ENCODE peak calls at places on chromosome 16, in eight cellular contexts. One of them, this sample, is unnamed.

GRCh38 chr16:1311212-1311737 is 1.8 kb downstream of the UBE2I start:
- DNase-seq in stimulated activated CD4-positive, alpha-beta T cell treated with anti-CD3 and anti-CD28 coated beads, Interleukin-2, amount 100 ng/mL, for 24 hours: no peak
- DNase-seq in foreskin fibroblast: no peak
- DNase-seq in activated naive CD8-positive, alpha-beta T cell treated with anti-CD3 and anti-CD28 coated beads, Interleukin-2, amount 50 U/mL, for 24 hours: no peak
- DNase-seq in T follicular helper cell: no peak
- DNase-seq in GM10248: no peak
- DNase-seq in activated naive CD4-positive, alpha-beta T cell: no peak
- DNase-seq in fibroblast of mammary gland: no peak
- DNase-seq in this sample: no peak

GRCh38 chr16:68644303-68644702 is 807 bp upstream of the CDH3 start:
- DNase-seq in stimulated activated CD4-positive, alpha-beta T cell treated with anti-CD3 and anti-CD28 coated beads, Interleukin-2, amount 100 ng/mL, for 24 hours: no peak
- DNase-seq in foreskin fibroblast: no peak
- DNase-seq in activated naive CD8-positive, alpha-beta T cell treated with anti-CD3 and anti-CD28 coated beads, Interleukin-2, amount 50 U/mL, for 24 hours: no peak
- DNase-seq in T follicular helper cell: no peak
- DNase-seq in GM10248: no peak
- DNase-seq in activated naive CD4-positive, alpha-beta T cell: no peak
- DNase-seq in fibroblast of mammary gland: no peak
- DNase-seq in this sample: no peak

GRCh38 chr16:1509307-1510221 is 16.4 kb downstream of the TELO2 start:
- DNase-seq in stimulated activated CD4-positive, alpha-beta T cell treated with anti-CD3 and anti-CD28 coated beads, Interleukin-2, amount 100 ng/mL, for 24 hours: no peak
- DNase-seq in foreskin fibroblast: no peak
- DNase-seq in activated naive CD8-positive, alpha-beta T cell treated with anti-CD3 and anti-CD28 coated beads, Interleukin-2, amount 50 U/mL, for 24 hours: no peak
- DNase-seq in T follicular helper cell: no peak
- DNase-seq in GM10248: no peak
- DNase-seq in activated naive CD4-positive, alpha-beta T cell: no peak
- DNase-seq in fibroblast of mammary gland: no peak
- DNase-seq in this sample: no peak

GRCh38 chr16:68275611-68276191 is 11.4 kb downstream of the SLC7A6 start:
- DNase-seq in stimulated activated CD4-positive, alpha-beta T cell treated with anti-CD3 and anti-CD28 coated beads, Interleukin-2, amount 100 ng/mL, for 24 hours: no peak
- DNase-seq in foreskin fibroblast: no peak
- DNase-seq in activated naive CD8-positive, alpha-beta T cell treated with anti-CD3 and anti-CD28 coated beads, Interleukin-2, amount 50 U/mL, for 24 hours: no peak
- DNase-seq in T follicular helper cell: peak
- DNase-seq in GM10248: peak
- DNase-seq in activated naive CD4-positive, alpha-beta T cell: peak
- DNase-seq in fibroblast of mammary gland: no peak
- DNase-seq in this sample: no peak

GRCh38 chr16:57617604-57618111 is 10.8 kb upstream of the ADGRG1 start:
- DNase-seq in stimulated activated CD4-positive, alpha-beta T cell treated with anti-CD3 and anti-CD28 coated beads, Interleukin-2, amount 100 ng/mL, for 24 hours: no peak
- DNase-seq in foreskin fibroblast: no peak
- DNase-seq in activated naive CD8-positive, alpha-beta T cell treated with anti-CD3 and anti-CD28 coated beads, Interleukin-2, amount 50 U/mL, for 24 hours: no peak
- DNase-seq in T follicular helper cell: no peak
- DNase-seq in GM10248: no peak
- DNase-seq in activated naive CD4-positive, alpha-beta T cell: no peak
- DNase-seq in fibroblast of mammary gland: no peak
- DNase-seq in this sample: no peak

GRCh38 chr16:83344014-83344413 is 463.8 kb upstream of the HSBP1 start:
- DNase-seq in stimulated activated CD4-positive, alpha-beta T cell treated with anti-CD3 and anti-CD28 coated beads, Interleukin-2, amount 100 ng/mL, for 24 hours: no peak
- DNase-seq in foreskin fibroblast: peak
- DNase-seq in activated naive CD8-positive, alpha-beta T cell treated with anti-CD3 and anti-CD28 coated beads, Interleukin-2, amount 50 U/mL, for 24 hours: no peak
- DNase-seq in T follicular helper cell: no peak
- DNase-seq in GM10248: no peak
- DNase-seq in activated naive CD4-positive, alpha-beta T cell: no peak
- DNase-seq in fibroblast of mammary gland: peak
- DNase-seq in this sample: no peak

GRCh38 chr16:3774156-3774767 is 56.9 kb upstream of the TRAP1 start:
- DNase-seq in stimulated activated CD4-positive, alpha-beta T cell treated with anti-CD3 and anti-CD28 coated beads, Interleukin-2, amount 100 ng/mL, for 24 hours: no peak
- DNase-seq in foreskin fibroblast: peak
- DNase-seq in activated naive CD8-positive, alpha-beta T cell treated with anti-CD3 and anti-CD28 coated beads, Interleukin-2, amount 50 U/mL, for 24 hours: no peak
- DNase-seq in T follicular helper cell: no peak
- DNase-seq in GM10248: no peak
- DNase-seq in activated naive CD4-positive, alpha-beta T cell: no peak
- DNase-seq in fibroblast of mammary gland: peak
- DNase-seq in this sample: peak

GRCh38 chr16:31138621-31139578 is 3.4 kb upstream of the PRSS8 start:
- DNase-seq in stimulated activated CD4-positive, alpha-beta T cell treated with anti-CD3 and anti-CD28 coated beads, Interleukin-2, amount 100 ng/mL, for 24 hours: no peak
- DNase-seq in foreskin fibroblast: peak
- DNase-seq in activated naive CD8-positive, alpha-beta T cell treated with anti-CD3 and anti-CD28 coated beads, Interleukin-2, amount 50 U/mL, for 24 hours: no peak
- DNase-seq in T follicular helper cell: no peak
- DNase-seq in GM10248: no peak
- DNase-seq in activated naive CD4-positive, alpha-beta T cell: no peak
- DNase-seq in fibroblast of mammary gland: peak
- DNase-seq in this sample: peak

GRCh38 chr16:49495151-49495566 is 121.6 kb downstream of the C16orf78 start:
- DNase-seq in stimulated activated CD4-positive, alpha-beta T cell treated with anti-CD3 and anti-CD28 coated beads, Interleukin-2, amount 100 ng/mL, for 24 hours: no peak
- DNase-seq in foreskin fibroblast: no peak
- DNase-seq in activated naive CD8-positive, alpha-beta T cell treated with anti-CD3 and anti-CD28 coated beads, Interleukin-2, amount 50 U/mL, for 24 hours: no peak
- DNase-seq in T follicular helper cell: no peak
- DNase-seq in GM10248: no peak
- DNase-seq in activated naive CD4-positive, alpha-beta T cell: no peak
- DNase-seq in fibroblast of mammary gland: no peak
- DNase-seq in this sample: no peak

GRCh38 chr16:11105038-11105903 is 150.7 kb downstream of the SOCS1 start:
- DNase-seq in stimulated activated CD4-positive, alpha-beta T cell treated with anti-CD3 and anti-CD28 coated beads, Interleukin-2, amount 100 ng/mL, for 24 hours: peak
- DNase-seq in foreskin fibroblast: peak
- DNase-seq in activated naive CD8-positive, alpha-beta T cell treated with anti-CD3 and anti-CD28 coated beads, Interleukin-2, amount 50 U/mL, for 24 hours: no peak
- DNase-seq in T follicular helper cell: no peak
- DNase-seq in GM10248: peak
- DNase-seq in activated naive CD4-positive, alpha-beta T cell: no peak
- DNase-seq in fibroblast of mammary gland: peak
- DNase-seq in this sample: peak

GRCh38 chr16:85627835-85628556 is 14.9 kb downstream of the GSE1 start:
- DNase-seq in stimulated activated CD4-positive, alpha-beta T cell treated with anti-CD3 and anti-CD28 coated beads, Interleukin-2, amount 100 ng/mL, for 24 hours: no peak
- DNase-seq in foreskin fibroblast: no peak
- DNase-seq in activated naive CD8-positive, alpha-beta T cell treated with anti-CD3 and anti-CD28 coated beads, Interleukin-2, amount 50 U/mL, for 24 hours: no peak
- DNase-seq in T follicular helper cell: no peak
- DNase-seq in GM10248: no peak
- DNase-seq in activated naive CD4-positive, alpha-beta T cell: no peak
- DNase-seq in fibroblast of mammary gland: no peak
- DNase-seq in this sample: no peak

GRCh38 chr16:81680444-81681263 is 98.4 kb upstream of the PLCG2 start:
- DNase-seq in stimulated activated CD4-positive, alpha-beta T cell treated with anti-CD3 and anti-CD28 coated beads, Interleukin-2, amount 100 ng/mL, for 24 hours: no peak
- DNase-seq in foreskin fibroblast: no peak
- DNase-seq in activated naive CD8-positive, alpha-beta T cell treated with anti-CD3 and anti-CD28 coated beads, Interleukin-2, amount 50 U/mL, for 24 hours: no peak
- DNase-seq in T follicular helper cell: no peak
- DNase-seq in GM10248: no peak
- DNase-seq in activated naive CD4-positive, alpha-beta T cell: no peak
- DNase-seq in fibroblast of mammary gland: no peak
- DNase-seq in this sample: no peak

GRCh38 chr16:85425061-85425662 is 188.0 kb upstream of the GSE1 start:
- DNase-seq in stimulated activated CD4-positive, alpha-beta T cell treated with anti-CD3 and anti-CD28 coated beads, Interleukin-2, amount 100 ng/mL, for 24 hours: no peak
- DNase-seq in foreskin fibroblast: no peak
- DNase-seq in activated naive CD8-positive, alpha-beta T cell treated with anti-CD3 and anti-CD28 coated beads, Interleukin-2, amount 50 U/mL, for 24 hours: peak
- DNase-seq in T follicular helper cell: no peak
- DNase-seq in GM10248: no peak
- DNase-seq in activated naive CD4-positive, alpha-beta T cell: no peak
- DNase-seq in fibroblast of mammary gland: no peak
- DNase-seq in this sample: no peak

GRCh38 chr16:63289834-63290460 is 1253.7 kb upstream of the CDH8 start:
- DNase-seq in stimulated activated CD4-positive, alpha-beta T cell treated with anti-CD3 and anti-CD28 coated beads, Interleukin-2, amount 100 ng/mL, for 24 hours: peak
- DNase-seq in foreskin fibroblast: no peak
- DNase-seq in activated naive CD8-positive, alpha-beta T cell treated with anti-CD3 and anti-CD28 coated beads, Interleukin-2, amount 50 U/mL, for 24 hours: peak
- DNase-seq in T follicular helper cell: no peak
- DNase-seq in GM10248: peak
- DNase-seq in activated naive CD4-positive, alpha-beta T cell: no peak
- DNase-seq in fibroblast of mammary gland: peak
- DNase-seq in this sample: no peak

GRCh38 chr16:46970089-46970488 is 3.4 kb downstream of the DNAJA2 start:
- DNase-seq in stimulated activated CD4-positive, alpha-beta T cell treated with anti-CD3 and anti-CD28 coated beads, Interleukin-2, amount 100 ng/mL, for 24 hours: no peak
- DNase-seq in foreskin fibroblast: no peak
- DNase-seq in activated naive CD8-positive, alpha-beta T cell treated with anti-CD3 and anti-CD28 coated beads, Interleukin-2, amount 50 U/mL, for 24 hours: no peak
- DNase-seq in T follicular helper cell: no peak
- DNase-seq in GM10248: no peak
- DNase-seq in activated naive CD4-positive, alpha-beta T cell: no peak
- DNase-seq in fibroblast of mammary gland: peak
- DNase-seq in this sample: no peak

GRCh38 chr16:22948058-22948602 is 134.2 kb downstream of the HS3ST2 start:
- DNase-seq in stimulated activated CD4-positive, alpha-beta T cell treated with anti-CD3 and anti-CD28 coated beads, Interleukin-2, amount 100 ng/mL, for 24 hours: peak
- DNase-seq in foreskin fibroblast: no peak
- DNase-seq in activated naive CD8-positive, alpha-beta T cell treated with anti-CD3 and anti-CD28 coated beads, Interleukin-2, amount 50 U/mL, for 24 hours: no peak
- DNase-seq in T follicular helper cell: no peak
- DNase-seq in GM10248: peak
- DNase-seq in activated naive CD4-positive, alpha-beta T cell: no peak
- DNase-seq in fibroblast of mammary gland: no peak
- DNase-seq in this sample: peak

GRCh38 chr16:72308396-72308795 is 136.4 kb upstream of the PMFBP1 start:
- DNase-seq in stimulated activated CD4-positive, alpha-beta T cell treated with anti-CD3 and anti-CD28 coated beads, Interleukin-2, amount 100 ng/mL, for 24 hours: no peak
- DNase-seq in foreskin fibroblast: no peak
- DNase-seq in activated naive CD8-positive, alpha-beta T cell treated with anti-CD3 and anti-CD28 coated beads, Interleukin-2, amount 50 U/mL, for 24 hours: no peak
- DNase-seq in T follicular helper cell: no peak
- DNase-seq in GM10248: no peak
- DNase-seq in activated naive CD4-positive, alpha-beta T cell: no peak
- DNase-seq in fibroblast of mammary gland: no peak
- DNase-seq in this sample: no peak

GRCh38 chr16:75282811-75283281 is 31.4 kb upstream of the BCAR1 start:
- DNase-seq in stimulated activated CD4-positive, alpha-beta T cell treated with anti-CD3 and anti-CD28 coated beads, Interleukin-2, amount 100 ng/mL, for 24 hours: no peak
- DNase-seq in foreskin fibroblast: no peak
- DNase-seq in activated naive CD8-positive, alpha-beta T cell treated with anti-CD3 and anti-CD28 coated beads, Interleukin-2, amount 50 U/mL, for 24 hours: no peak
- DNase-seq in T follicular helper cell: no peak
- DNase-seq in GM10248: no peak
- DNase-seq in activated naive CD4-positive, alpha-beta T cell: no peak
- DNase-seq in fibroblast of mammary gland: peak
- DNase-seq in this sample: no peak

GRCh38 chr16:73735018-73735417 is 561.6 kb upstream of the PSMD7 start:
- DNase-seq in stimulated activated CD4-positive, alpha-beta T cell treated with anti-CD3 and anti-CD28 coated beads, Interleukin-2, amount 100 ng/mL, for 24 hours: no peak
- DNase-seq in foreskin fibroblast: peak
- DNase-seq in activated naive CD8-positive, alpha-beta T cell treated with anti-CD3 and anti-CD28 coated beads, Interleukin-2, amount 50 U/mL, for 24 hours: no peak
- DNase-seq in T follicular helper cell: no peak
- DNase-seq in GM10248: no peak
- DNase-seq in activated naive CD4-positive, alpha-beta T cell: no peak
- DNase-seq in fibroblast of mammary gland: peak
- DNase-seq in this sample: no peak

GRCh38 chr16:20612551-20613470 is 36.6 kb upstream of the ACSM2B start:
- DNase-seq in stimulated activated CD4-positive, alpha-beta T cell treated with anti-CD3 and anti-CD28 coated beads, Interleukin-2, amount 100 ng/mL, for 24 hours: no peak
- DNase-seq in foreskin fibroblast: no peak
- DNase-seq in activated naive CD8-positive, alpha-beta T cell treated with anti-CD3 and anti-CD28 coated beads, Interleukin-2, amount 50 U/mL, for 24 hours: no peak
- DNase-seq in T follicular helper cell: no peak
- DNase-seq in GM10248: no peak
- DNase-seq in activated naive CD4-positive, alpha-beta T cell: no peak
- DNase-seq in fibroblast of mammary gland: no peak
- DNase-seq in this sample: no peak

GRCh38 chr16:17518441-17518840 is 47.7 kb upstream of the XYLT1 start:
- DNase-seq in stimulated activated CD4-positive, alpha-beta T cell treated with anti-CD3 and anti-CD28 coated beads, Interleukin-2, amount 100 ng/mL, for 24 hours: no peak
- DNase-seq in foreskin fibroblast: peak
- DNase-seq in activated naive CD8-positive, alpha-beta T cell treated with anti-CD3 and anti-CD28 coated beads, Interleukin-2, amount 50 U/mL, for 24 hours: no peak
- DNase-seq in T follicular helper cell: no peak
- DNase-seq in GM10248: no peak
- DNase-seq in activated naive CD4-positive, alpha-beta T cell: no peak
- DNase-seq in fibroblast of mammary gland: peak
- DNase-seq in this sample: peak

GRCh38 chr16:66020642-66021041 is 345.8 kb upstream of the CDH5 start:
- DNase-seq in stimulated activated CD4-positive, alpha-beta T cell treated with anti-CD3 and anti-CD28 coated beads, Interleukin-2, amount 100 ng/mL, for 24 hours: no peak
- DNase-seq in foreskin fibroblast: no peak
- DNase-seq in activated naive CD8-positive, alpha-beta T cell treated with anti-CD3 and anti-CD28 coated beads, Interleukin-2, amount 50 U/mL, for 24 hours: no peak
- DNase-seq in T follicular helper cell: no peak
- DNase-seq in GM10248: peak
- DNase-seq in activated naive CD4-positive, alpha-beta T cell: no peak
- DNase-seq in fibroblast of mammary gland: peak
- DNase-seq in this sample: peak

GRCh38 chr16:11413907-11414595 is 68.8 kb downstream of the RMI2 start:
- DNase-seq in stimulated activated CD4-positive, alpha-beta T cell treated with anti-CD3 and anti-CD28 coated beads, Interleukin-2, amount 100 ng/mL, for 24 hours: no peak
- DNase-seq in foreskin fibroblast: no peak
- DNase-seq in activated naive CD8-positive, alpha-beta T cell treated with anti-CD3 and anti-CD28 coated beads, Interleukin-2, amount 50 U/mL, for 24 hours: no peak
- DNase-seq in T follicular helper cell: no peak
- DNase-seq in GM10248: no peak
- DNase-seq in activated naive CD4-positive, alpha-beta T cell: no peak
- DNase-seq in fibroblast of mammary gland: no peak
- DNase-seq in this sample: no peak

GRCh38 chr16:31134625-31135534 is 647 bp downstream of the PRSS8 start:
- DNase-seq in stimulated activated CD4-positive, alpha-beta T cell treated with anti-CD3 and anti-CD28 coated beads, Interleukin-2, amount 100 ng/mL, for 24 hours: no peak
- DNase-seq in foreskin fibroblast: no peak
- DNase-seq in activated naive CD8-positive, alpha-beta T cell treated with anti-CD3 and anti-CD28 coated beads, Interleukin-2, amount 50 U/mL, for 24 hours: no peak
- DNase-seq in T follicular helper cell: no peak
- DNase-seq in GM10248: no peak
- DNase-seq in activated naive CD4-positive, alpha-beta T cell: no peak
- DNase-seq in fibroblast of mammary gland: no peak
- DNase-seq in this sample: no peak

GRCh38 chr16:66668777-66669444 is 27.6 kb downstream of the CMTM4 start:
- DNase-seq in stimulated activated CD4-positive, alpha-beta T cell treated with anti-CD3 and anti-CD28 coated beads, Interleukin-2, amount 100 ng/mL, for 24 hours: no peak
- DNase-seq in foreskin fibroblast: peak
- DNase-seq in activated naive CD8-positive, alpha-beta T cell treated with anti-CD3 and anti-CD28 coated beads, Interleukin-2, amount 50 U/mL, for 24 hours: no peak
- DNase-seq in T follicular helper cell: no peak
- DNase-seq in GM10248: no peak
- DNase-seq in activated naive CD4-positive, alpha-beta T cell: no peak
- DNase-seq in fibroblast of mammary gland: peak
- DNase-seq in this sample: no peak

GRCh38 chr16:26905336-26905735 is 161.4 kb upstream of the C16orf82 start:
- DNase-seq in stimulated activated CD4-positive, alpha-beta T cell treated with anti-CD3 and anti-CD28 coated beads, Interleukin-2, amount 100 ng/mL, for 24 hours: no peak
- DNase-seq in foreskin fibroblast: peak
- DNase-seq in activated naive CD8-positive, alpha-beta T cell treated with anti-CD3 and anti-CD28 coated beads, Interleukin-2, amount 50 U/mL, for 24 hours: no peak
- DNase-seq in T follicular helper cell: no peak
- DNase-seq in GM10248: no peak
- DNase-seq in activated naive CD4-positive, alpha-beta T cell: no peak
- DNase-seq in fibroblast of mammary gland: peak
- DNase-seq in this sample: peak

GRCh38 chr16:26317885-26318284 is 626.1 kb downstream of the HS3ST4 start:
- DNase-seq in stimulated activated CD4-positive, alpha-beta T cell treated with anti-CD3 and anti-CD28 coated beads, Interleukin-2, amount 100 ng/mL, for 24 hours: no peak
- DNase-seq in foreskin fibroblast: no peak
- DNase-seq in activated naive CD8-positive, alpha-beta T cell treated with anti-CD3 and anti-CD28 coated beads, Interleukin-2, amount 50 U/mL, for 24 hours: no peak
- DNase-seq in T follicular helper cell: no peak
- DNase-seq in GM10248: no peak
- DNase-seq in activated naive CD4-positive, alpha-beta T cell: no peak
- DNase-seq in fibroblast of mammary gland: no peak
- DNase-seq in this sample: no peak

GRCh38 chr16:30010817-30011504 is at the start of gene DOC2A:
- DNase-seq in stimulated activated CD4-positive, alpha-beta T cell treated with anti-CD3 and anti-CD28 coated beads, Interleukin-2, amount 100 ng/mL, for 24 hours: peak
- DNase-seq in foreskin fibroblast: no peak
- DNase-seq in activated naive CD8-positive, alpha-beta T cell treated with anti-CD3 and anti-CD28 coated beads, Interleukin-2, amount 50 U/mL, for 24 hours: peak
- DNase-seq in T follicular helper cell: no peak
- DNase-seq in GM10248: no peak
- DNase-seq in activated naive CD4-positive, alpha-beta T cell: peak
- DNase-seq in fibroblast of mammary gland: no peak
- DNase-seq in this sample: peak

GRCh38 chr16:85716680-85717038 is 27.9 kb upstream of the GINS2 start:
- DNase-seq in stimulated activated CD4-positive, alpha-beta T cell treated with anti-CD3 and anti-CD28 coated beads, Interleukin-2, amount 100 ng/mL, for 24 hours: no peak
- DNase-seq in foreskin fibroblast: no peak
- DNase-seq in activated naive CD8-positive, alpha-beta T cell treated with anti-CD3 and anti-CD28 coated beads, Interleukin-2, amount 50 U/mL, for 24 hours: no peak
- DNase-seq in T follicular helper cell: no peak
- DNase-seq in GM10248: no peak
- DNase-seq in activated naive CD4-positive, alpha-beta T cell: no peak
- DNase-seq in fibroblast of mammary gland: no peak
- DNase-seq in this sample: no peak

GRCh38 chr16:85484337-85485295 is 128.5 kb upstream of the GSE1 start:
- DNase-seq in stimulated activated CD4-positive, alpha-beta T cell treated with anti-CD3 and anti-CD28 coated beads, Interleukin-2, amount 100 ng/mL, for 24 hours: no peak
- DNase-seq in foreskin fibroblast: no peak
- DNase-seq in activated naive CD8-positive, alpha-beta T cell treated with anti-CD3 and anti-CD28 coated beads, Interleukin-2, amount 50 U/mL, for 24 hours: no peak
- DNase-seq in T follicular helper cell: no peak
- DNase-seq in GM10248: no peak
- DNase-seq in activated naive CD4-positive, alpha-beta T cell: no peak
- DNase-seq in fibroblast of mammary gland: no peak
- DNase-seq in this sample: no peak

GRCh38 chr16:31242197-31242596 is 17.6 kb upstream of the ITGAM start:
- DNase-seq in stimulated activated CD4-positive, alpha-beta T cell treated with anti-CD3 and anti-CD28 coated beads, Interleukin-2, amount 100 ng/mL, for 24 hours: no peak
- DNase-seq in foreskin fibroblast: peak
- DNase-seq in activated naive CD8-positive, alpha-beta T cell treated with anti-CD3 and anti-CD28 coated beads, Interleukin-2, amount 50 U/mL, for 24 hours: no peak
- DNase-seq in T follicular helper cell: no peak
- DNase-seq in GM10248: no peak
- DNase-seq in activated naive CD4-positive, alpha-beta T cell: no peak
- DNase-seq in fibroblast of mammary gland: peak
- DNase-seq in this sample: no peak

GRCh38 chr16:87060026-87060986 is 256.9 kb downstream of the C16orf95 start:
- DNase-seq in stimulated activated CD4-positive, alpha-beta T cell treated with anti-CD3 and anti-CD28 coated beads, Interleukin-2, amount 100 ng/mL, for 24 hours: no peak
- DNase-seq in foreskin fibroblast: peak
- DNase-seq in activated naive CD8-positive, alpha-beta T cell treated with anti-CD3 and anti-CD28 coated beads, Interleukin-2, amount 50 U/mL, for 24 hours: no peak
- DNase-seq in T follicular helper cell: no peak
- DNase-seq in GM10248: no peak
- DNase-seq in activated naive CD4-positive, alpha-beta T cell: no peak
- DNase-seq in fibroblast of mammary gland: peak
- DNase-seq in this sample: peak